ENCODE peak calls at places on chromosomes 4 and X, in four cellular contexts. One of them, this sample, is unnamed.

GRCh38 chr4:133775881-133776280 is 425.7 kb downstream of the PABPC4L start:
- DNase-seq in H1: no peak
- DNase-seq in brain microvascular endothelial cell: peak
- DNase-seq in MM.1S: no peak
- DNase-seq in this sample: no peak

GRCh38 chr4:152920768-152921167 is 15.4 kb upstream of the FHDC1 start:
- DNase-seq in H1: no peak
- DNase-seq in brain microvascular endothelial cell: no peak
- DNase-seq in MM.1S: no peak
- DNase-seq in this sample: no peak

GRCh38 chrX:17597836-17598434 is 139.4 kb upstream of the SCML1 start:
- DNase-seq in H1: no peak
- DNase-seq in brain microvascular endothelial cell: peak
- DNase-seq in MM.1S: no peak
- DNase-seq in this sample: no peak

GRCh38 chr4:185872747-185873380 is 60.9 kb upstream of the SORBS2 start:
- DNase-seq in H1: no peak
- DNase-seq in brain microvascular endothelial cell: no peak
- DNase-seq in MM.1S: no peak
- DNase-seq in this sample: no peak

GRCh38 chrX:57643698-57644097 is 36.4 kb downstream of the NLRP2B start:
- DNase-seq in H1: no peak
- DNase-seq in brain microvascular endothelial cell: no peak
- DNase-seq in MM.1S: no peak
- DNase-seq in this sample: no peak

GRCh38 chr4:3871181-3871852 is 105.1 kb downstream of the ADRA2C start:
- DNase-seq in H1: peak
- DNase-seq in brain microvascular endothelial cell: no peak
- DNase-seq in MM.1S: peak
- DNase-seq in this sample: no peak

GRCh38 chrX:145821291-145821897 is 3.8 kb downstream of the SLITRK2 start:
- DNase-seq in H1: peak
- DNase-seq in brain microvascular endothelial cell: no peak
- DNase-seq in MM.1S: no peak
- DNase-seq in this sample: no peak

GRCh38 chr4:6783111-6783981 is 819 bp downstream of the KIAA0232 start:
- DNase-seq in H1: peak
- DNase-seq in brain microvascular endothelial cell: peak
- DNase-seq in MM.1S: peak
- DNase-seq in this sample: peak

GRCh38 chr4:68655764-68656444 is 14.5 kb downstream of the UGT2B15 start:
- DNase-seq in H1: no peak
- DNase-seq in brain microvascular endothelial cell: no peak
- DNase-seq in MM.1S: no peak
- DNase-seq in this sample: no peak
- H3K27ac ChIP-seq in H1: no peak
- H3K27ac ChIP-seq in brain microvascular endothelial cell: no peak
- H3K27ac ChIP-seq in MM.1S: peak
- H3K27ac ChIP-seq in this sample: no peak

GRCh38 chr4:125231661-125232060 is 83.1 kb upstream of the FAT4 start:
- DNase-seq in H1: no peak
- DNase-seq in brain microvascular endothelial cell: no peak
- DNase-seq in MM.1S: no peak
- DNase-seq in this sample: no peak
- TF ChIP-seq CTCF in H1: no peak
- TF ChIP-seq CTCF in brain microvascular endothelial cell: no peak
- TF ChIP-seq CTCF in MM.1S: no peak
- TF ChIP-seq CTCF in this sample: no peak

DNA sequence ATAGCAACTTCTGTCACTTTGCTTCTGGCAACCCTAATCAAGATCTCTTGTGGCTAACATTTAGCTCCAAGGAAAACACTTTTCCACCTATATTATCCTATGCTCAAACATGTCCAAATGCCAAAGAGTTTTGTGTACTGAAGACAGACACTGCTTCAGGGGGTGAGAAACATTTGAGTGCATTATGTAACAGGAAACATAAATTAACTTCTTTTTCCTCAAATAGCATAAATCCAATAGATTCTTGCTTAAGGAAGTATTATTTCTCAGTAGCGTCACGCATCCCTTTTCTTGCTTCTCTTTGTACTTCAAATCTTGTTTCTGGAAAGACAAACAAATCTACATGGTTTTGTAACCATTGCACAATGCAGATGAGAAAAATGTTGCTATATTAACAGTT is 839.1 kb downstream of the GLUD2 start:
- DNase-seq in H1: no peak
- DNase-seq in brain microvascular endothelial cell: no peak
- DNase-seq in MM.1S: no peak
- DNase-seq in this sample: peak
- H3K27ac ChIP-seq in H1: no peak
- H3K27ac ChIP-seq in brain microvascular endothelial cell: no peak
- H3K27ac ChIP-seq in MM.1S: no peak
- H3K27ac ChIP-seq in this sample: no peak

GRCh38 chrX:130083107-130083490 is 27.2 kb downstream of the ELF4 start:
- DNase-seq in H1: no peak
- DNase-seq in brain microvascular endothelial cell: no peak
- DNase-seq in MM.1S: no peak
- DNase-seq in this sample: no peak

GRCh38 chrX:130081421-130082045 is 28.8 kb downstream of the ELF4 start:
- DNase-seq in H1: no peak
- DNase-seq in brain microvascular endothelial cell: no peak
- DNase-seq in MM.1S: no peak
- DNase-seq in this sample: no peak

GRCh38 chrX:130083656-130084382 is 26.5 kb downstream of the ELF4 start:
- DNase-seq in H1: no peak
- DNase-seq in brain microvascular endothelial cell: no peak
- DNase-seq in MM.1S: no peak
- DNase-seq in this sample: no peak

GRCh38 chrX:130080791-130081367 is 29.4 kb downstream of the ELF4 start:
- DNase-seq in H1: no peak
- DNase-seq in brain microvascular endothelial cell: no peak
- DNase-seq in MM.1S: no peak
- DNase-seq in this sample: no peak

GRCh38 chrX:130082244-130083106 is 27.8 kb downstream of the ELF4 start:
- DNase-seq in H1: no peak
- DNase-seq in brain microvascular endothelial cell: no peak
- DNase-seq in MM.1S: peak
- DNase-seq in this sample: no peak
- TF ChIP-seq CTCF in H1: no peak
- TF ChIP-seq CTCF in brain microvascular endothelial cell: peak
- TF ChIP-seq CTCF in MM.1S: peak
- TF ChIP-seq CTCF in this sample: no peak

GRCh38 chr4:73883306-73883705 is 14.1 kb downstream of the CXCL1 start:
- DNase-seq in H1: no peak
- DNase-seq in brain microvascular endothelial cell: peak
- DNase-seq in MM.1S: peak
- DNase-seq in this sample: no peak

GRCh38 chr4:73891326-73891725 is 22.1 kb downstream of the CXCL1 start:
- DNase-seq in H1: no peak
- DNase-seq in brain microvascular endothelial cell: no peak
- DNase-seq in MM.1S: no peak
- DNase-seq in this sample: no peak

DNA sequence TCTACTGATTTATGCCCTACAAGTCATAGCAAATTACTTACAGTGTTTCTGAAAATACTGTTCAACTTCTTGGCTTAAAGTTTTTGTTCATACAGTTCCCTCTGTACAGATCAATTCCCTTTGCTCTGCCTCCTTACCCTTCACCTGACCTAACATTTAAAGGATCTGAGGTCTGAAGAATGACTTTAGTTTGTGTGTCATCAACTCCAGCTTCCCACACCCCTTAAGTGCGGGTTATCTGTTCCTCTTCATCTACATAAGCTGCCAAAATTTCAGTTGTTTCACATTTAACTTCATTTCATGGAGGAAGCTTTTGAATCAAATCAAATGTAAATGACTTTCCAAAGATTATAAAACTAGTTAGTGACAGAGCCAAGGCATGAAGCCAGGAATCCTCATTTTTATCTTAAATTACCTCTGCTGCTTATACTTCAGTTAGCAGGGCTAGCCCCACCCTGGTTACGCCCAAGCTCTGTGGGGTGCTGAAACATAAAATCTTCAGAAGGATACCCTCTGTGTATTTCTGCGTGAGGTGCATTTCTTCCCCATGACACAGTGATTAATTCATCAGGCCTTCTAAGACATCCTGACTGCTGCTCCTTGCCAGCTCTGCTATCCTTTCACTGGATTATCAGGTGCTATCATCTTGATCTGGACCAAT is 16.5 kb downstream of the CXCL1 start:
- DNase-seq in H1: no peak
- DNase-seq in brain microvascular endothelial cell: no peak
- DNase-seq in MM.1S: no peak
- DNase-seq in this sample: no peak
- H3K27ac ChIP-seq in H1: no peak
- H3K27ac ChIP-seq in brain microvascular endothelial cell: no peak
- H3K27ac ChIP-seq in MM.1S: no peak
- H3K27ac ChIP-seq in this sample: no peak

DNA sequence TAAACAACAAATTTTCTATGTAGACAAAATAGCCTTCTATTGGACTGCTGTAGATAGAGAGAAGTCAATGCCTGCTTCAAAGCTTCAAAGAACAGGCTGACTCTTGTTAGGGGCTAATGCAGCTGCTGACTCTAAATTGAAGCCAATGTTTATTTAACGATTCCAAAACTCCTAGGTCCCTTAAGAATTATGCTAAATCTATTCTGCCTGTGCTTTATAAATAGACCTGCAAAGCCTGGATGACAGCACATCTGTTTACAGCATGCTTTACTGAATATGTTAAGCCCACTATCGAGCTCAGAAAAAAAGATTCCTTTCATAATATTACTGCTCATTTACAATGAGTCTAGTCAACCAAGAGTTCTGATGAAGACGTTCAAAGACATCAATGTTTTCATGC is 54.8 kb upstream of the RBMXL3 start:
- DNase-seq in H1: no peak
- DNase-seq in brain microvascular endothelial cell: no peak
- DNase-seq in MM.1S: no peak
- DNase-seq in this sample: no peak
- TF ChIP-seq CTCF in H1: no peak
- TF ChIP-seq CTCF in brain microvascular endothelial cell: no peak
- TF ChIP-seq CTCF in MM.1S: no peak
- TF ChIP-seq CTCF in this sample: no peak